ENCODE peak calls at places on chromosomes 5 and 9, in five cellular contexts. W, K, T, D and O are unnamed samples.

GRCh38 chr5:136906545-136906944 is 541.2 kb upstream of the TRPC7 start:
- DNase-seq in W (no peak), K (no peak), T (no peak), D (no peak), O (no peak)

GRCh38 chr5:140725799-140726471 is 25.7 kb downstream of the ZMAT2 start:
- DNase-seq in W (peak), K (no peak), T (no peak), D (peak), O (peak)

GRCh38 chr5:114857951-114858401 is 311.7 kb downstream of the TRIM36 start:
- DNase-seq in W (no peak), K (no peak), T (no peak), D (no peak), O (peak)

GRCh38 chr5:68538886-68539420 is 323.4 kb downstream of the PIK3R1 start:
- DNase-seq in W (no peak), K (no peak), T (no peak), D (no peak), O (no peak)

GRCh38 chr5:1112596-1113331 is 901 bp upstream of the SLC12A7 start:
- DNase-seq in W (no peak), K (no peak), T (no peak), D (no peak), O (no peak)

GRCh38 chr5:100623719-100624118 is 88.5 kb downstream of the FAM174A start:
- DNase-seq in W (peak), K (no peak), T (peak), D (peak), O (no peak)

GRCh38 chr9:131180454-131180853 is 55.1 kb downstream of the NUP214 start:
- DNase-seq in W (peak), K (no peak), T (no peak), D (peak), O (no peak)

GRCh38 chr9:130212543-130213297 is 40.5 kb downstream of the NCS1 start:
- DNase-seq in W (no peak), K (no peak), T (no peak), D (no peak), O (no peak)

GRCh38 chr5:179288101-179288808 is 57.0 kb downstream of the ADAMTS2 start:
- DNase-seq in W (no peak), K (no peak), T (no peak), D (no peak), O (no peak)

GRCh38 chr5:130964238-130965192 is 200.5 kb downstream of the HINT1 start:
- DNase-seq in W (no peak), K (no peak), T (no peak), D (no peak), O (no peak)

GRCh38 chr5:169413416-169413815 is 112.5 kb upstream of the SLIT3 start:
- DNase-seq in W (no peak), K (no peak), T (no peak), D (peak), O (no peak)

GRCh38 chr9:8799231-8800014 is 999.8 kb upstream of the DMAC1 start:
- DNase-seq in W (no peak), K (no peak), T (no peak), D (no peak), O (no peak)

GRCh38 chr5:24823625-24824024 is 178.8 kb upstream of the CDH10 start:
- DNase-seq in W (no peak), K (no peak), T (no peak), D (peak), O (no peak)

GRCh38 chr9:135830496-135830895 is 76.8 kb downstream of the CAMSAP1 start:
- DNase-seq in W (no peak), K (no peak), T (no peak), D (no peak), O (no peak)

GRCh38 chr9:78207319-78207718 is 28.6 kb upstream of the CEP78 start:
- DNase-seq in W (no peak), K (no peak), T (no peak), D (no peak), O (no peak)

GRCh38 chr9:18429065-18429464 is 44.9 kb upstream of the ADAMTSL1 start:
- DNase-seq in W (no peak), K (no peak), T (no peak), D (peak), O (no peak)

GRCh38 chr5:32916648-32917047 is 205.5 kb downstream of the NPR3 start:
- DNase-seq in W (peak), K (no peak), T (no peak), D (peak), O (no peak)

GRCh38 chr9:86660146-86660545 is 287.2 kb downstream of the GAS1 start:
- DNase-seq in W (no peak), K (no peak), T (no peak), D (peak), O (no peak)

GRCh38 chr5:41790038-41790776 is 80.0 kb downstream of the OXCT1 start:
- DNase-seq in W (no peak), K (no peak), T (peak), D (no peak), O (no peak)

GRCh38 chr5:15501057-15501791 is 1.2 kb downstream of the FBXL7 start:
- DNase-seq in W (no peak), K (no peak), T (no peak), D (peak), O (peak)

GRCh38 chr9:111525056-111525977 is at the start of gene ZNF483:
- DNase-seq in W (peak), K (peak), T (peak), D (peak), O (peak)

GRCh38 chr9:134515026-134515821 is 126.4 kb upstream of the COL5A1 start:
- DNase-seq in W (no peak), K (no peak), T (no peak), D (no peak), O (no peak)

GRCh38 chr5:176890455-176891330 is 8.5 kb downstream of the HK3 start:
- DNase-seq in W (no peak), K (no peak), T (no peak), D (no peak), O (no peak)

GRCh38 chr9:72485821-72486605 is 35.4 kb upstream of the TMC1 start:
- DNase-seq in W (no peak), K (no peak), T (no peak), D (peak), O (no peak)

GRCh38 chr9:101527066-101527465 is 6.6 kb upstream of the RNF20 start:
- DNase-seq in W (no peak), K (no peak), T (no peak), D (peak), O (no peak)

GRCh38 chr5:36878421-36879088 is 2.0 kb downstream of the NIPBL start:
- DNase-seq in W (peak), K (no peak), T (peak), D (peak), O (peak)

GRCh38 chr5:14783689-14784088 is 87.9 kb downstream of the ANKH start:
- DNase-seq in W (no peak), K (no peak), T (no peak), D (no peak), O (no peak)

GRCh38 chr5:109496112-109496511 is 86.3 kb upstream of the PJA2 start:
- DNase-seq in W (no peak), K (no peak), T (no peak), D (no peak), O (no peak)

GRCh38 chr5:36886791-36887190 is 10.2 kb downstream of the NIPBL start:
- DNase-seq in W (no peak), K (no peak), T (no peak), D (no peak), O (no peak)

GRCh38 chr5:146076028-146076427 is 29.3 kb downstream of the PLAC8L1 start:
- DNase-seq in W (no peak), K (no peak), T (no peak), D (no peak), O (no peak)

GRCh38 chr5:177429248-177430045 is 3.0 kb downstream of the GRK6 start:
- DNase-seq in W (no peak), K (no peak), T (no peak), D (no peak), O (no peak)

GRCh38 chr9:121675969-121676822 is 24.8 kb downstream of the DAB2IP start:
- DNase-seq in W (no peak), K (no peak), T (no peak), D (no peak), O (no peak)

GRCh38 chr9:99162759-99163364 is 57.9 kb downstream of the TGFBR1 start:
- DNase-seq in W (peak), K (peak), T (peak), D (peak), O (no peak)